ENCODE peak calls at places on chromosomes 7 and 10, in six cellular contexts. One of them, this sample, is unnamed.
A peak's percentile ranks its signal among the peaks of the same experiment; 100 is the strongest.

GRCh38 chr10:13349776-13350274 is 1.7 kb upstream of the SEPHS1 start:
- DNase-seq in HFF-Myc: no peak
- DNase-seq in osteoblast: peak; percentile 91
- DNase-seq in small intestine: peak; percentile 72
- DNase-seq in upper lobe of right lung: peak; percentile 77
- DNase-seq in aorta: peak; percentile 79
- DNase-seq in this sample: no peak

GRCh38 chr7:132422502-132423101 is 153.7 kb downstream of the PLXNA4 start:
- DNase-seq in osteoblast: peak; percentile 81
- DNase-seq in upper lobe of right lung: no peak
- DNase-seq in HFF-Myc: no peak
- DNase-seq in aorta: no peak
- DNase-seq in small intestine: no peak
- DNase-seq in this sample: no peak

GRCh38 chr7:10973942-10974716 is 457 bp downstream of the PHF14 start:
- DNase-seq in HFF-Myc: peak; percentile 6
- DNase-seq in upper lobe of right lung: no peak
- DNase-seq in osteoblast: peak; percentile 63
- DNase-seq in small intestine: peak; percentile 27
- DNase-seq in aorta: peak; percentile 79
- DNase-seq in this sample: no peak

GRCh38 chr10:79311581-79312407 is 35.5 kb upstream of the PPIF start:
- DNase-seq in HFF-Myc: no peak
- DNase-seq in small intestine: no peak
- DNase-seq in osteoblast: peak; percentile 75
- DNase-seq in aorta: no peak
- DNase-seq in upper lobe of right lung: no peak
- DNase-seq in this sample: no peak

GRCh38 chr7:84953294-84953693 is 233.6 kb downstream of the SEMA3D start:
- DNase-seq in upper lobe of right lung: no peak
- DNase-seq in aorta: no peak
- DNase-seq in osteoblast: no peak
- DNase-seq in small intestine: no peak
- DNase-seq in HFF-Myc: no peak
- DNase-seq in this sample: no peak

GRCh38 chr7:70542750-70543376 is 589.1 kb upstream of the GALNT17 start:
- DNase-seq in HFF-Myc: no peak
- DNase-seq in aorta: no peak
- DNase-seq in small intestine: peak; percentile 37
- DNase-seq in osteoblast: no peak
- DNase-seq in upper lobe of right lung: no peak
- DNase-seq in this sample: no peak

GRCh38 chr10:52742723-52743122 is 29.9 kb downstream of the MBL2 start:
- DNase-seq in upper lobe of right lung: no peak
- DNase-seq in aorta: no peak
- DNase-seq in osteoblast: no peak
- DNase-seq in HFF-Myc: no peak
- DNase-seq in small intestine: no peak
- DNase-seq in this sample: no peak

GRCh38 chr10:77872151-77872946 is 54.2 kb downstream of the DLG5 start:
- DNase-seq in small intestine: no peak
- DNase-seq in osteoblast: no peak
- DNase-seq in HFF-Myc: no peak
- DNase-seq in upper lobe of right lung: no peak
- DNase-seq in aorta: no peak
- DNase-seq in this sample: no peak

GRCh38 chr7:81211617-81212016 is 292.8 kb upstream of the SEMA3C start:
- DNase-seq in upper lobe of right lung: no peak
- DNase-seq in small intestine: no peak
- DNase-seq in HFF-Myc: peak; percentile 35
- DNase-seq in aorta: no peak
- DNase-seq in osteoblast: peak; percentile 49
- DNase-seq in this sample: no peak

GRCh38 chr10:63229192-63229591 is 96.1 kb downstream of the NRBF2 start:
- DNase-seq in HFF-Myc: no peak
- DNase-seq in small intestine: no peak
- DNase-seq in aorta: no peak
- DNase-seq in osteoblast: no peak
- DNase-seq in upper lobe of right lung: no peak
- DNase-seq in this sample: no peak

GRCh38 chr10:80464557-80465466 is 10.7 kb downstream of the TSPAN14 start:
- DNase-seq in aorta: peak; percentile 60
- DNase-seq in upper lobe of right lung: no peak
- DNase-seq in HFF-Myc: no peak
- DNase-seq in small intestine: no peak
- DNase-seq in osteoblast: peak; percentile 50
- DNase-seq in this sample: no peak

GRCh38 chr10:97850446-97850845 is 803 bp downstream of the GOLGA7B start:
- DNase-seq in aorta: no peak
- DNase-seq in HFF-Myc: no peak
- DNase-seq in upper lobe of right lung: no peak
- DNase-seq in small intestine: no peak
- DNase-seq in osteoblast: peak; percentile 81
- DNase-seq in this sample: no peak

This sample was measured in GM19239.